ENCODE peak calls at places on chromosomes 3 and 15, in eight cellular contexts. One of them, this sample, is unnamed.

GRCh38 chr15:71155534-71155933 is 40.3 kb downstream of the THSD4 start:
- DNase-seq in lower lobe of right lung: no peak
- DNase-seq in IMR-90: no peak
- DNase-seq in fibroblast of villous mesenchyme: no peak
- DNase-seq in lower leg skin: no peak
- DNase-seq in A549: no peak
- DNase-seq in fibroblast of the aortic adventitia: no peak
- DNase-seq in PC-3: no peak
- DNase-seq in this sample: no peak

GRCh38 chr3:171092467-171092911 is 66.0 kb upstream of the SLC2A2 start:
- DNase-seq in lower lobe of right lung: no peak
- DNase-seq in IMR-90: peak
- DNase-seq in fibroblast of villous mesenchyme: peak
- DNase-seq in lower leg skin: no peak
- DNase-seq in A549: no peak
- DNase-seq in fibroblast of the aortic adventitia: peak
- DNase-seq in PC-3: no peak
- DNase-seq in this sample: no peak

GRCh38 chr15:72559781-72560180 is 85.7 kb downstream of the ARIH1 start:
- DNase-seq in lower lobe of right lung: no peak
- DNase-seq in IMR-90: peak
- DNase-seq in fibroblast of villous mesenchyme: no peak
- DNase-seq in lower leg skin: no peak
- DNase-seq in A549: no peak
- DNase-seq in fibroblast of the aortic adventitia: no peak
- DNase-seq in PC-3: no peak
- DNase-seq in this sample: no peak

GRCh38 chr3:155554777-155555445 is 190.0 kb downstream of the PLCH1 start:
- DNase-seq in lower lobe of right lung: no peak
- DNase-seq in IMR-90: no peak
- DNase-seq in fibroblast of villous mesenchyme: no peak
- DNase-seq in lower leg skin: no peak
- DNase-seq in A549: peak
- DNase-seq in fibroblast of the aortic adventitia: no peak
- DNase-seq in PC-3: no peak
- DNase-seq in this sample: no peak

GRCh38 chr3:176935524-176935923 is 261.8 kb downstream of the TBL1XR1 start:
- DNase-seq in lower lobe of right lung: no peak
- DNase-seq in IMR-90: no peak
- DNase-seq in fibroblast of villous mesenchyme: no peak
- DNase-seq in lower leg skin: no peak
- DNase-seq in A549: no peak
- DNase-seq in fibroblast of the aortic adventitia: no peak
- DNase-seq in PC-3: no peak
- DNase-seq in this sample: no peak

GRCh38 chr3:156675744-156676466 is 1.5 kb downstream of the TIPARP start:
- DNase-seq in lower lobe of right lung: peak
- DNase-seq in IMR-90: peak
- DNase-seq in fibroblast of villous mesenchyme: peak
- DNase-seq in lower leg skin: peak
- DNase-seq in A549: peak
- DNase-seq in fibroblast of the aortic adventitia: peak
- DNase-seq in PC-3: peak
- DNase-seq in this sample: peak

GRCh38 chr3:101725192-101725889 is 927 bp downstream of the CEP97 start:
- DNase-seq in lower lobe of right lung: peak
- DNase-seq in IMR-90: peak
- DNase-seq in fibroblast of villous mesenchyme: peak
- DNase-seq in lower leg skin: no peak
- DNase-seq in A549: peak
- DNase-seq in fibroblast of the aortic adventitia: no peak
- DNase-seq in PC-3: peak
- DNase-seq in this sample: no peak

GRCh38 chr3:12983326-12983725 is 89.9 kb downstream of the IQSEC1 start:
- DNase-seq in lower lobe of right lung: no peak
- DNase-seq in IMR-90: no peak
- DNase-seq in fibroblast of villous mesenchyme: no peak
- DNase-seq in lower leg skin: no peak
- DNase-seq in A549: no peak
- DNase-seq in fibroblast of the aortic adventitia: no peak
- DNase-seq in PC-3: no peak
- DNase-seq in this sample: no peak

GRCh38 chr3:78823859-78824258 is 943.9 kb downstream of the ROBO1 start:
- DNase-seq in lower lobe of right lung: no peak
- DNase-seq in IMR-90: peak
- DNase-seq in fibroblast of villous mesenchyme: peak
- DNase-seq in lower leg skin: no peak
- DNase-seq in A549: no peak
- DNase-seq in fibroblast of the aortic adventitia: peak
- DNase-seq in PC-3: peak
- DNase-seq in this sample: no peak

GRCh38 chr3:161508852-161509477 is 12.4 kb downstream of the OTOL1 start:
- DNase-seq in lower lobe of right lung: no peak
- DNase-seq in IMR-90: no peak
- DNase-seq in fibroblast of villous mesenchyme: peak
- DNase-seq in lower leg skin: no peak
- DNase-seq in A549: peak
- DNase-seq in fibroblast of the aortic adventitia: peak
- DNase-seq in PC-3: peak
- DNase-seq in this sample: no peak

GRCh38 chr3:66376568-66376967 is 124.3 kb downstream of the LRIG1 start:
- DNase-seq in lower lobe of right lung: no peak
- DNase-seq in IMR-90: peak
- DNase-seq in fibroblast of villous mesenchyme: peak
- DNase-seq in lower leg skin: no peak
- DNase-seq in A549: peak
- DNase-seq in fibroblast of the aortic adventitia: peak
- DNase-seq in PC-3: peak
- DNase-seq in this sample: peak

GRCh38 chr3:96813134-96813819 is 1.1 kb upstream of the EPHA6 start:
- DNase-seq in lower lobe of right lung: peak
- DNase-seq in IMR-90: peak
- DNase-seq in fibroblast of villous mesenchyme: peak
- DNase-seq in lower leg skin: peak
- DNase-seq in A549: peak
- DNase-seq in fibroblast of the aortic adventitia: peak
- DNase-seq in PC-3: peak
- DNase-seq in this sample: no peak

GRCh38 chr3:108554233-108554632 is 35.0 kb downstream of the CIP2A start:
- DNase-seq in lower lobe of right lung: no peak
- DNase-seq in IMR-90: peak
- DNase-seq in fibroblast of villous mesenchyme: no peak
- DNase-seq in lower leg skin: no peak
- DNase-seq in A549: no peak
- DNase-seq in fibroblast of the aortic adventitia: no peak
- DNase-seq in PC-3: no peak
- DNase-seq in this sample: no peak

GRCh38 chr3:167863811-167864558 is 128.5 kb downstream of the SERPINI1 start:
- DNase-seq in lower lobe of right lung: no peak
- DNase-seq in IMR-90: no peak
- DNase-seq in fibroblast of villous mesenchyme: no peak
- DNase-seq in lower leg skin: no peak
- DNase-seq in A549: no peak
- DNase-seq in fibroblast of the aortic adventitia: no peak
- DNase-seq in PC-3: no peak
- DNase-seq in this sample: no peak

GRCh38 chr3:930866-931265 is 162.0 kb upstream of the CNTN6 start:
- DNase-seq in lower lobe of right lung: no peak
- DNase-seq in IMR-90: no peak
- DNase-seq in fibroblast of villous mesenchyme: no peak
- DNase-seq in lower leg skin: no peak
- DNase-seq in A549: no peak
- DNase-seq in fibroblast of the aortic adventitia: no peak
- DNase-seq in PC-3: no peak
- DNase-seq in this sample: no peak

GRCh38 chr15:65376767-65377104 is 1.1 kb downstream of the IGDCC3 start:
- DNase-seq in lower lobe of right lung: no peak
- DNase-seq in IMR-90: no peak
- DNase-seq in fibroblast of villous mesenchyme: no peak
- DNase-seq in lower leg skin: no peak
- DNase-seq in A549: no peak
- DNase-seq in fibroblast of the aortic adventitia: peak
- DNase-seq in PC-3: no peak
- DNase-seq in this sample: no peak

GRCh38 chr15:85414495-85414894 is 34.1 kb downstream of the AKAP13 start:
- DNase-seq in lower lobe of right lung: no peak
- DNase-seq in IMR-90: peak
- DNase-seq in fibroblast of villous mesenchyme: peak
- DNase-seq in lower leg skin: no peak
- DNase-seq in A549: no peak
- DNase-seq in fibroblast of the aortic adventitia: peak
- DNase-seq in PC-3: peak
- DNase-seq in this sample: no peak
- TF ChIP-seq CTCF in lower lobe of right lung: peak
- TF ChIP-seq CTCF in IMR-90: peak
- TF ChIP-seq CTCF in fibroblast of villous mesenchyme: peak
- TF ChIP-seq CTCF in lower leg skin: no peak
- TF ChIP-seq CTCF in A549: peak
- TF ChIP-seq CTCF in fibroblast of the aortic adventitia: no peak
- TF ChIP-seq CTCF in PC-3: peak
- TF ChIP-seq CTCF in this sample: no peak

GRCh38 chr3:17166369-17166768 is 281.6 kb downstream of the PLCL2 start:
- DNase-seq in lower lobe of right lung: no peak
- DNase-seq in IMR-90: no peak
- DNase-seq in fibroblast of villous mesenchyme: no peak
- DNase-seq in lower leg skin: no peak
- DNase-seq in A549: no peak
- DNase-seq in fibroblast of the aortic adventitia: no peak
- DNase-seq in PC-3: no peak
- DNase-seq in this sample: no peak
- TF ChIP-seq CTCF in lower lobe of right lung: no peak
- TF ChIP-seq CTCF in IMR-90: no peak
- TF ChIP-seq CTCF in fibroblast of villous mesenchyme: no peak
- TF ChIP-seq CTCF in lower leg skin: no peak
- TF ChIP-seq CTCF in A549: no peak
- TF ChIP-seq CTCF in fibroblast of the aortic adventitia: no peak
- TF ChIP-seq CTCF in PC-3: peak
- TF ChIP-seq CTCF in this sample: no peak

DNA sequence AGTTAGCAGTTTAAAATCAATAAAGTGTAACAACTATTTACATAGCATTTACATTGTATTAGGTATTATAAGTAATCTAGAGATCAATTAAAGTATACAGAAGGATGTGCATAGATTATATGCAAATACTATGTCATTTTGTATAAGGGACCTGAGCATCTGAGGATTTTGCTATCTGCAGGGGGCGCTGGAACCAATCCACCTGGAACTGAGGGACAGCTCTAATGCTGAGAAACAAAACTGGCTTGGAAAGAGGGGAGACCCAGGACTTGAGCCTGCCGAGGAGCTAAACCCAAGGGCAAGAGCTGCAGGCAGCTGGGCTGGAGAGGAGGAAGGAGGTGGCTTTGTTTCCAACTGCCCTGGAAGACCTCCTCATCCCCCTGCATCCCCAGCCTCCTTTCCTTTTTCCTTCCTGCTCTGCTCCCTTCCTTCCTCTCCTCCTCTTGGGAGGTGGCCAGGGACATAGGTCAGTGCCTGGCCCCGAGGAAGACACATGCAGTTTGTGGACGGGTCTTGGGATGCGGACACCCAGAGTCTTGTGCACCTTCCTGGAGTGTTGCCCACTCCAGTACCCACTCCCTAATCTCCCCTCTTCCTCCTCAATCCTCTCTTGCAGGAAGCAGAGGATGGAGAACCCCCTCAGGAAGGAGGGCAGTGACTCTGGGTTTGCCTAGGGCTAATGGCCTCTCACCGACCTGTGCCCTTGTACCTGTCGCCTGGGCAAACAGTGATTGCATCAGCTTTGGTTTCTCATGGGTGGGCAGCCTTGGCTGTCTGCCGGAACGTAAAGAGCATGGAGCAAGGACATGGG is 826 bp upstream of the RTP3 start:
- DNase-seq in lower lobe of right lung: no peak
- DNase-seq in IMR-90: peak
- DNase-seq in fibroblast of villous mesenchyme: no peak
- DNase-seq in lower leg skin: peak
- DNase-seq in A549: peak
- DNase-seq in fibroblast of the aortic adventitia: no peak
- DNase-seq in PC-3: peak
- DNase-seq in this sample: no peak
- TF ChIP-seq CTCF in lower lobe of right lung: no peak
- TF ChIP-seq CTCF in IMR-90: peak
- TF ChIP-seq CTCF in fibroblast of villous mesenchyme: peak
- TF ChIP-seq CTCF in lower leg skin: no peak
- TF ChIP-seq CTCF in A549: peak
- TF ChIP-seq CTCF in fibroblast of the aortic adventitia: peak
- TF ChIP-seq CTCF in PC-3: peak
- TF ChIP-seq CTCF in this sample: no peak

GRCh38 chr15:77548608-77549551 is 83.8 kb downstream of the LINGO1 start:
- DNase-seq in lower lobe of right lung: no peak
- DNase-seq in IMR-90: no peak
- DNase-seq in fibroblast of villous mesenchyme: no peak
- DNase-seq in lower leg skin: no peak
- DNase-seq in A549: no peak
- DNase-seq in fibroblast of the aortic adventitia: no peak
- DNase-seq in PC-3: no peak
- DNase-seq in this sample: no peak
- TF ChIP-seq CTCF in lower lobe of right lung: no peak
- TF ChIP-seq CTCF in IMR-90: no peak
- TF ChIP-seq CTCF in fibroblast of villous mesenchyme: no peak
- TF ChIP-seq CTCF in lower leg skin: no peak
- TF ChIP-seq CTCF in A549: no peak
- TF ChIP-seq CTCF in fibroblast of the aortic adventitia: no peak
- TF ChIP-seq CTCF in PC-3: peak
- TF ChIP-seq CTCF in this sample: no peak

GRCh38 chr3:135238201-135238600 is 443.1 kb downstream of the EPHB1 start:
- DNase-seq in lower lobe of right lung: no peak
- DNase-seq in IMR-90: no peak
- DNase-seq in fibroblast of villous mesenchyme: no peak
- DNase-seq in lower leg skin: no peak
- DNase-seq in A549: no peak
- DNase-seq in fibroblast of the aortic adventitia: no peak
- DNase-seq in PC-3: no peak
- DNase-seq in this sample: no peak

GRCh38 chr3:135239485-135239884 is 444.4 kb downstream of the EPHB1 start:
- DNase-seq in lower lobe of right lung: no peak
- DNase-seq in IMR-90: no peak
- DNase-seq in fibroblast of villous mesenchyme: no peak
- DNase-seq in lower leg skin: no peak
- DNase-seq in A549: no peak
- DNase-seq in fibroblast of the aortic adventitia: no peak
- DNase-seq in PC-3: no peak
- DNase-seq in this sample: no peak

GRCh38 chr3:135238866-135239434 is 443.9 kb downstream of the EPHB1 start:
- DNase-seq in lower lobe of right lung: no peak
- DNase-seq in IMR-90: no peak
- DNase-seq in fibroblast of villous mesenchyme: no peak
- DNase-seq in lower leg skin: no peak
- DNase-seq in A549: no peak
- DNase-seq in fibroblast of the aortic adventitia: no peak
- DNase-seq in PC-3: no peak
- DNase-seq in this sample: no peak

GRCh38 chr3:135242285-135242684 is 447.2 kb downstream of the EPHB1 start:
- DNase-seq in lower lobe of right lung: no peak
- DNase-seq in IMR-90: no peak
- DNase-seq in fibroblast of villous mesenchyme: no peak
- DNase-seq in lower leg skin: no peak
- DNase-seq in A549: no peak
- DNase-seq in fibroblast of the aortic adventitia: no peak
- DNase-seq in PC-3: no peak
- DNase-seq in this sample: no peak

GRCh38 chr3:135240426-135240825 is 445.4 kb downstream of the EPHB1 start:
- DNase-seq in lower lobe of right lung: no peak
- DNase-seq in IMR-90: no peak
- DNase-seq in fibroblast of villous mesenchyme: no peak
- DNase-seq in lower leg skin: no peak
- DNase-seq in A549: no peak
- DNase-seq in fibroblast of the aortic adventitia: no peak
- DNase-seq in PC-3: no peak
- DNase-seq in this sample: no peak
- TF ChIP-seq CTCF in lower lobe of right lung: no peak
- TF ChIP-seq CTCF in IMR-90: no peak
- TF ChIP-seq CTCF in fibroblast of villous mesenchyme: no peak
- TF ChIP-seq CTCF in lower leg skin: no peak
- TF ChIP-seq CTCF in A549: no peak
- TF ChIP-seq CTCF in fibroblast of the aortic adventitia: no peak
- TF ChIP-seq CTCF in PC-3: no peak
- TF ChIP-seq CTCF in this sample: no peak